ENCODE peak calls at places on chromosomes 6 and 20, in five cellular contexts. One of them, this sample, is unnamed. For H3K27me3, the result is how much of the 10 kb centered on the place peaks cover.

GRCh38 chr6:74248966-74249365 is 553.0 kb downstream of the CD109 start:
- DNase-seq in upper lobe of left lung: no peak
- DNase-seq in breast epithelium: no peak
- DNase-seq in HepG2: no peak
- DNase-seq in HCT116: no peak
- DNase-seq in this sample: no peak

GRCh38 chr20:62315773-62316172 is 13.0 kb downstream of the ADRM1 start:
- DNase-seq in HCT116: no peak
- DNase-seq in upper lobe of left lung: no peak
- DNase-seq in HepG2: no peak
- DNase-seq in breast epithelium: no peak
- DNase-seq in this sample: no peak

GRCh38 chr6:132868057-132868456 is 53.7 kb downstream of the RPS12 start:
- DNase-seq in upper lobe of left lung: no peak
- DNase-seq in breast epithelium: no peak
- DNase-seq in HepG2: no peak
- DNase-seq in HCT116: no peak
- DNase-seq in this sample: no peak

GRCh38 chr6:157492249-157492648 is 111.3 kb downstream of the ZDHHC14 start:
- DNase-seq in breast epithelium: no peak
- DNase-seq in HepG2: no peak
- DNase-seq in HCT116: no peak
- DNase-seq in upper lobe of left lung: no peak
- DNase-seq in this sample: peak

GRCh38 chr6:163984446-163984936 is 570.0 kb downstream of the QKI start:
- DNase-seq in upper lobe of left lung: no peak
- DNase-seq in HCT116: no peak
- DNase-seq in breast epithelium: no peak
- DNase-seq in HepG2: no peak
- DNase-seq in this sample: peak

GRCh38 chr20:31560094-31560899 is 44.8 kb upstream of the ID1 start:
- DNase-seq in breast epithelium: no peak
- DNase-seq in HepG2: peak
- DNase-seq in upper lobe of left lung: peak
- DNase-seq in HCT116: peak
- DNase-seq in this sample: no peak

GRCh38 chr6:111987295-111987694 is 66.6 kb upstream of the CCN6 start:
- DNase-seq in HCT116: no peak
- DNase-seq in HepG2: no peak
- DNase-seq in breast epithelium: peak
- DNase-seq in upper lobe of left lung: no peak
- DNase-seq in this sample: no peak

GRCh38 chr6:151763303-151763702 is 44.2 kb upstream of the ESR1 start:
- DNase-seq in HepG2: peak
- DNase-seq in upper lobe of left lung: no peak
- DNase-seq in HCT116: no peak
- DNase-seq in breast epithelium: peak
- DNase-seq in this sample: no peak

GRCh38 chr20:48722737-48723191 is 105.0 kb downstream of the PREX1 start:
- DNase-seq in upper lobe of left lung: no peak
- DNase-seq in HepG2: peak
- DNase-seq in breast epithelium: no peak
- DNase-seq in HCT116: no peak
- DNase-seq in this sample: no peak

GRCh38 chr20:35007413-35007812 is 51.7 kb downstream of the MYH7B start:
- DNase-seq in upper lobe of left lung: no peak
- DNase-seq in HepG2: no peak
- DNase-seq in breast epithelium: no peak
- DNase-seq in HCT116: no peak
- DNase-seq in this sample: no peak

GRCh38 chr6:125746731-125747588 is 2.5 kb upstream of the HEY2 start:
- DNase-seq in HepG2: peak
- DNase-seq in upper lobe of left lung: peak
- DNase-seq in HCT116: no peak
- DNase-seq in breast epithelium: peak
- DNase-seq in this sample: no peak

GRCh38 chr20:32325706-32326506 is 32.2 kb upstream of the ASXL1 start:
- DNase-seq in HCT116: peak
- DNase-seq in upper lobe of left lung: no peak
- DNase-seq in breast epithelium: no peak
- DNase-seq in HepG2: peak
- DNase-seq in this sample: no peak

GRCh38 chr6:13566500-13566899 is 7.9 kb upstream of the SIRT5 start:
- DNase-seq in breast epithelium: no peak
- DNase-seq in HCT116: no peak
- DNase-seq in HepG2: no peak
- DNase-seq in upper lobe of left lung: no peak
- DNase-seq in this sample: no peak

GRCh38 chr6:129253731-129254130 is 370.8 kb downstream of the LAMA2 start:
- DNase-seq in upper lobe of left lung: no peak
- DNase-seq in HCT116: no peak
- DNase-seq in HepG2: no peak
- DNase-seq in breast epithelium: no peak
- DNase-seq in this sample: no peak

GRCh38 chr6:42140051-42140450 is 2.4 kb downstream of the C6orf132 start:
- DNase-seq in HepG2: no peak
- DNase-seq in breast epithelium: no peak
- DNase-seq in HCT116: no peak
- DNase-seq in upper lobe of left lung: no peak
- DNase-seq in this sample: no peak

GRCh38 chr6:73263570-73263909 is 544 bp upstream of the KHDC1 start:
- DNase-seq in upper lobe of left lung: no peak
- DNase-seq in HepG2: no peak
- DNase-seq in breast epithelium: no peak
- DNase-seq in HCT116: no peak
- DNase-seq in this sample: no peak

GRCh38 chr6:27872634-27873028 is 39.6 kb downstream of the OR2B2 start:
- DNase-seq in upper lobe of left lung: no peak
- DNase-seq in HepG2: no peak
- DNase-seq in HCT116: no peak
- DNase-seq in breast epithelium: no peak
- DNase-seq in this sample: no peak

GRCh38 chr6:150169609-150170008 is 26.8 kb downstream of the PPP1R14C start:
- DNase-seq in breast epithelium: no peak
- DNase-seq in HepG2: no peak
- DNase-seq in HCT116: peak
- DNase-seq in upper lobe of left lung: no peak
- DNase-seq in this sample: no peak

GRCh38 chr20:38049800-38050199 is 16.3 kb downstream of the RPRD1B start:
- DNase-seq in HepG2: peak
- DNase-seq in breast epithelium: no peak
- DNase-seq in upper lobe of left lung: no peak
- DNase-seq in HCT116: no peak
- DNase-seq in this sample: no peak

GRCh38 chr20:3940905-3941304 is 51.7 kb downstream of the PANK2 start:
- DNase-seq in upper lobe of left lung: peak
- DNase-seq in HepG2: no peak
- DNase-seq in breast epithelium: no peak
- DNase-seq in HCT116: no peak
- DNase-seq in this sample: no peak

GRCh38 chr6:99334526-99335127 is 14.8 kb downstream of the FAXC start:
- DNase-seq in breast epithelium: no peak
- DNase-seq in upper lobe of left lung: peak
- DNase-seq in HepG2: peak
- DNase-seq in HCT116: peak
- DNase-seq in this sample: no peak

GRCh38 chr6:36839819-36840379 is 655 bp upstream of the CPNE5 start:
- DNase-seq in HepG2: no peak
- DNase-seq in upper lobe of left lung: no peak
- DNase-seq in HCT116: peak
- DNase-seq in breast epithelium: no peak
- DNase-seq in this sample: no peak

GRCh38 chr6:121559611-121560269 is 124.3 kb downstream of the GJA1 start:
- DNase-seq in upper lobe of left lung: no peak
- DNase-seq in HCT116: no peak
- DNase-seq in breast epithelium: no peak
- DNase-seq in HepG2: no peak
- DNase-seq in this sample: no peak

GRCh38 chr6:135576055-135576454 is 78.5 kb upstream of the AHI1 start:
- DNase-seq in HCT116: no peak
- DNase-seq in breast epithelium: no peak
- DNase-seq in HepG2: no peak
- DNase-seq in upper lobe of left lung: no peak
- DNase-seq in this sample: no peak

GRCh38 chr6:99305021-99305554 is 44.4 kb downstream of the FAXC start:
- DNase-seq in upper lobe of left lung: no peak
- DNase-seq in HepG2: no peak
- DNase-seq in HCT116: no peak
- DNase-seq in breast epithelium: no peak
- DNase-seq in this sample: no peak

GRCh38 chr6:5173862-5174643 is 86.7 kb downstream of the LYRM4 start:
- DNase-seq in HCT116: no peak
- DNase-seq in upper lobe of left lung: no peak
- DNase-seq in breast epithelium: no peak
- DNase-seq in HepG2: no peak
- DNase-seq in this sample: no peak

GRCh38 chr6:33317418-33317667 is 201 bp downstream of the ZBTB22 start:
- DNase-seq in upper lobe of left lung: no peak
- DNase-seq in HCT116: no peak
- DNase-seq in HepG2: no peak
- DNase-seq in breast epithelium: no peak
- DNase-seq in this sample: no peak

GRCh38 chr6:25413506-25413905 is 134.3 kb downstream of the CARMIL1 start:
- DNase-seq in breast epithelium: no peak
- DNase-seq in HCT116: no peak
- DNase-seq in upper lobe of left lung: no peak
- DNase-seq in HepG2: no peak
- DNase-seq in this sample: no peak

GRCh38 chr20:62875419-62876355 is 14.1 kb upstream of the TCFL5 start:
- DNase-seq in breast epithelium: peak
- DNase-seq in HCT116: peak
- DNase-seq in upper lobe of left lung: peak
- DNase-seq in HepG2: peak
- DNase-seq in this sample: no peak

GRCh38 chr6:30714263-30714662 is 2.8 kb downstream of the MDC1 start:
- DNase-seq in upper lobe of left lung: no peak
- DNase-seq in breast epithelium: no peak
- DNase-seq in HepG2: no peak
- DNase-seq in HCT116: no peak
- DNase-seq in this sample: no peak

GRCh38 chr6:30185846-30186484 is 22.6 kb downstream of the TRIM15 start:
- DNase-seq in upper lobe of left lung: no peak
- DNase-seq in HCT116: no peak
- DNase-seq in HepG2: no peak
- DNase-seq in breast epithelium: no peak
- DNase-seq in this sample: peak

GRCh38 chr6:27260836-27261375 is 13.4 kb downstream of the PRSS16 start:
- DNase-seq in upper lobe of left lung: no peak
- DNase-seq in HCT116: no peak
- DNase-seq in HepG2: no peak
- DNase-seq in breast epithelium: no peak
- DNase-seq in this sample: no peak

GRCh38 chr6:130598021-130598989 is 228.9 kb upstream of the SMLR1 start:
- DNase-seq in breast epithelium: no peak
- DNase-seq in upper lobe of left lung: no peak
- DNase-seq in HCT116: no peak
- DNase-seq in HepG2: no peak
- DNase-seq in this sample: no peak

GRCh38 chr6:135030532-135031178 is 24.0 kb downstream of the HBS1L start:
- DNase-seq in HCT116: no peak
- DNase-seq in upper lobe of left lung: no peak
- DNase-seq in HepG2: no peak
- DNase-seq in breast epithelium: no peak
- DNase-seq in this sample: no peak

GRCh38 chr6:26026833-26027490 is 60.3 kb upstream of the HFE start:
- DNase-seq in HepG2: peak
- DNase-seq in HCT116: peak
- DNase-seq in upper lobe of left lung: peak
- DNase-seq in breast epithelium: peak
- DNase-seq in this sample: peak

GRCh38 chr6:10747251-10747972 is at the start of gene TMEM14B:
- DNase-seq in breast epithelium: peak
- DNase-seq in HCT116: peak
- DNase-seq in HepG2: peak
- DNase-seq in upper lobe of left lung: peak
- DNase-seq in this sample: peak

GRCh38 chr6:70282906-70283461 is 19.9 kb downstream of the COL9A1 start:
- DNase-seq in HCT116: no peak
- DNase-seq in upper lobe of left lung: no peak
- DNase-seq in HepG2: no peak
- DNase-seq in breast epithelium: no peak
- DNase-seq in this sample: no peak
- H3K4me3 ChIP-seq in HCT116: no peak
- H3K4me3 ChIP-seq in upper lobe of left lung: peak
- H3K4me3 ChIP-seq in HepG2: no peak
- H3K4me3 ChIP-seq in breast epithelium: no peak
- H3K4me3 ChIP-seq in this sample: peak

GRCh38 chr6:90003941-90004340 is 109.7 kb downstream of the GJA10 start:
- DNase-seq in HCT116: no peak
- DNase-seq in breast epithelium: no peak
- DNase-seq in upper lobe of left lung: no peak
- DNase-seq in HepG2: no peak
- DNase-seq in this sample: no peak
- TF ChIP-seq POLR2AphosphoS5 in HCT116: no peak
- TF ChIP-seq POLR2AphosphoS5 in breast epithelium: no peak
- TF ChIP-seq POLR2AphosphoS5 in upper lobe of left lung: no peak
- TF ChIP-seq POLR2AphosphoS5 in HepG2: no peak
- TF ChIP-seq POLR2AphosphoS5 in this sample: no peak

DNA sequence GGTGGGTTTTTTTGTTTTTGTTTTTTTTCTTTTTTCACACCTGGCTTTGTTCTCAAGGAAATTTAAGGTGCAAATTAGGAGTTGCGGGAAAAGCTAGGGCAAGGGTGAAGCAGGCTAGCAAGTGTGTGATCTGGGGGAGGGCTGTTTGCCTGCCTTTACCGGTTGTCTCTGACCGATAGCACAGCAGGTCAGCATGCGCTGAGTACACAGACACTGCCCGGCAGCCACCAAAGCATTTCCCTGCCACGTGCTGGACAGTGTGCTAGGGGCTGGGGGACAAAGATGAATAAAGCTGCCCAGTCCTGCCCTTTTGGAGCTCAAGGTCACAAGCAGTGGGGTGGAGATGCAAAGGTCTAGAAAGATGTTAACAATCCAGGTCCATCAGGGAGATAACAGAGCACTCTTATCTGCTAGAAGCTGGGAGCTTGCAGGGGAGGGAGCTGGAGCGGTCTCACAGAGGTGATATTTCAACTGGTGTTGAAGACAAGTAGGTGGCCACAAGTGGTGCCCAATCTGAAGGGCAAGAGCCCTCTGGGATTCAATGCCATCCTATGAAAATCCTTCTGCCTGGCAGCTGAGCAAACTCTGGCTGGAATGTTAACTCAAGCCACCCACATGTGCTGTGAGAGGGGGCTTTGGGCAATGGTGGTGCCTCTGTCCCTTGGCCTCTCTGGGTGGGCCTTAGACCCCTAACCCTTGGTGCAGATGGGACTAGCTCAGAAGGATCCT is 24.5 kb downstream of the TTBK1 start:
- DNase-seq in HCT116: no peak
- DNase-seq in HepG2: peak
- DNase-seq in breast epithelium: no peak
- DNase-seq in upper lobe of left lung: no peak
- DNase-seq in this sample: no peak
- H3K27me3 ChIP-seq in HCT116: under half
- H3K27me3 ChIP-seq in HepG2: under half
- H3K27me3 ChIP-seq in breast epithelium: under half
- H3K27me3 ChIP-seq in upper lobe of left lung: under half
- H3K27me3 ChIP-seq in this sample: under half

GRCh38 chr20:4987130-4987529 is 14.2 kb downstream of the SLC23A2 start:
- DNase-seq in upper lobe of left lung: no peak
- DNase-seq in HCT116: no peak
- DNase-seq in HepG2: no peak
- DNase-seq in breast epithelium: no peak
- DNase-seq in this sample: no peak
- H3K4me3 ChIP-seq in upper lobe of left lung: no peak
- H3K4me3 ChIP-seq in HCT116: no peak
- H3K4me3 ChIP-seq in HepG2: no peak
- H3K4me3 ChIP-seq in breast epithelium: no peak
- H3K4me3 ChIP-seq in this sample: no peak

This sample was measured in esophagus muscularis mucosa.